ENCODE peak calls at places on chromosomes 3 and 15, in eight cellular contexts. P is tibial artery, Y is heart left ventricle, R is neuronal stem cell, Q is SK-N-SH, J is tibial nerve, C is BE2C, Z is mesenchymal stem cell. U is an unnamed sample.

GRCh38 chr3:114152519-114153151 is 26.2 kb downstream of the DRD3 start:
- DNase-seq in Q (peak; percentile 87), J (peak; percentile 64), R (peak; percentile 64), P (peak; percentile 84), Z (peak; percentile 69), Y (peak; percentile 82), C (peak; percentile 88), U (peak; percentile 89)

GRCh38 chr15:72516734-72517133 is 42.6 kb downstream of the ARIH1 start:
- DNase-seq in C (no peak), J (no peak), Y (no peak), Q (no peak), Z (no peak), R (no peak), P (no peak), U (no peak)

GRCh38 chr3:195073866-195074860 is 196.8 kb downstream of the XXYLT1 start:
- DNase-seq in Z (no peak), Y (peak; percentile 2), C (peak; percentile 2), P (peak; percentile 45), Q (no peak), R (no peak), J (no peak), U (no peak)

GRCh38 chr3:39208463-39209055 is 16.2 kb upstream of the XIRP1 start:
- DNase-seq in Y (peak; percentile 65), J (no peak), P (no peak), Z (peak; percentile 66), C (peak; percentile 24), Q (peak; percentile 38), R (peak; percentile 14), U (peak; percentile 38)

GRCh38 chr3:33074217-33075067 is 22.5 kb downstream of the GLB1 start:
- DNase-seq in R (peak; percentile 56), P (no peak), Q (peak; percentile 79), Y (peak; percentile 41), J (no peak), C (peak; percentile 61), Z (peak; percentile 68), U (no peak)

GRCh38 chr15:100588638-100589242 is 13.2 kb downstream of the LINS1 start:
- DNase-seq in Z (peak; percentile 9), J (no peak), R (no peak), C (no peak), Q (no peak), Y (no peak), P (no peak), U (no peak)

GRCh38 chr3:47867451-47868017 is 64.6 kb downstream of the DHX30 start:
- DNase-seq in R (no peak), P (no peak), Z (no peak), Q (no peak), C (no peak), J (no peak), Y (no peak), U (no peak)

GRCh38 chr3:185766645-185767323 is 58.1 kb downstream of the IGF2BP2 start:
- DNase-seq in P (no peak), J (no peak), Y (no peak), C (no peak), Z (no peak), R (no peak), Q (no peak), U (no peak)

GRCh38 chr15:35991386-35991785 is 445.4 kb upstream of the DPH6 start:
- DNase-seq in Z (no peak), Q (no peak), J (no peak), C (no peak), Y (no peak), P (no peak), R (no peak), U (no peak)

GRCh38 chr3:99962703-99963102 is 145.0 kb downstream of the CMSS1 start:
- DNase-seq in R (no peak), Z (peak; percentile 78), C (no peak), Y (no peak), J (no peak), Q (no peak), P (no peak), U (no peak)

GRCh38 chr3:48897401-48898376 is 993 bp downstream of the SLC25A20 start:
- DNase-seq in P (no peak), R (no peak), J (no peak), Y (no peak), Z (peak; percentile 61), C (no peak), Q (no peak), U (no peak)

GRCh38 chr3:128998532-128998931 is 2.6 kb upstream of the EFCC1 start:
- DNase-seq in Z (peak; percentile 43), Q (no peak), R (no peak), Y (no peak), C (no peak), J (no peak), P (no peak), U (no peak)

GRCh38 chr15:56241374-56242085 is 2.1 kb downstream of the RFX7 start:
- DNase-seq in R (no peak), Q (no peak), C (no peak), Y (no peak), J (no peak), P (no peak), Z (no peak), U (no peak)

GRCh38 chr15:39621210-39621609 is 40.3 kb downstream of the THBS1 start:
- DNase-seq in C (no peak), R (no peak), Z (no peak), Y (no peak), Q (no peak), P (no peak), J (no peak), U (no peak)

GRCh38 chr3:125129512-125129962 is 73.7 kb upstream of the HEG1 start:
- DNase-seq in Q (no peak), J (no peak), Y (peak; percentile 23), Z (peak; percentile 99), P (peak; percentile 86), C (peak; percentile 62), R (no peak), U (no peak)

GRCh38 chr3:127750226-127751031 is 71.9 kb downstream of the MGLL start:
- DNase-seq in Y (no peak), P (no peak), R (no peak), Z (peak; percentile 86), C (peak; percentile 33), J (no peak), Q (peak; percentile 52), U (no peak)
- H3K4me1 ChIP-seq in Y (peaks cover 32% of the 10 kb centered on the region), P (peaks cover 49% of the 10 kb centered on the region), R (peaks cover 20% of the 10 kb centered on the region), Z (peaks cover 51% of the 10 kb centered on the region), C (peaks cover 7% of the 10 kb centered on the region), J (peaks cover 76% of the 10 kb centered on the region), Q (peaks cover 31% of the 10 kb centered on the region), U (no peaks in the 10 kb centered on the region)

GRCh38 chr3:157122116-157122515 is 37.8 kb downstream of the CCNL1 start:
- DNase-seq in Y (no peak), C (no peak), Q (no peak), P (no peak), Z (peak; percentile 89), J (no peak), R (no peak), U (no peak)
- H3K4me1 ChIP-seq in Y (no peaks in the 10 kb centered on the region), C (no peaks in the 10 kb centered on the region), Q (peaks cover 30% of the 10 kb centered on the region), P (no peaks in the 10 kb centered on the region), Z (peaks cover 5% of the 10 kb centered on the region), J (peaks cover 9% of the 10 kb centered on the region), R (peaks cover 2% of the 10 kb centered on the region), U (peaks cover 4% of the 10 kb centered on the region)

GRCh38 chr15:57363661-57364060 is 12.6 kb upstream of the CGNL1 start:
- DNase-seq in Q (no peak), C (no peak), Z (no peak), J (no peak), R (no peak), P (no peak), Y (no peak), U (no peak)
- H3K4me1 ChIP-seq in Q (no peaks in the 10 kb centered on the region), C (no peaks in the 10 kb centered on the region), Z (peaks cover 2% of the 10 kb centered on the region), J (peaks cover 5% of the 10 kb centered on the region), R (no peaks in the 10 kb centered on the region), P (no peaks in the 10 kb centered on the region), Y (no peaks in the 10 kb centered on the region), U (no peaks in the 10 kb centered on the region)

GRCh38 chr15:99441871-99442267 is 123.9 kb upstream of the MEF2A start:
- DNase-seq in Y (peak; percentile 5), Q (peak; percentile 19), J (no peak), R (no peak), P (peak; percentile 62), Z (no peak), C (no peak), U (no peak)
- H3K4me1 ChIP-seq in Y (peaks cover 48% of the 10 kb centered on the region), Q (peaks cover 18% of the 10 kb centered on the region), J (peaks cover 54% of the 10 kb centered on the region), R (peaks cover 16% of the 10 kb centered on the region), P (peaks cover 53% of the 10 kb centered on the region), Z (peaks cover 40% of the 10 kb centered on the region), C (no peaks in the 10 kb centered on the region), U (peaks cover 48% of the 10 kb centered on the region)

GRCh38 chr3:45599984-45600650 is 5.6 kb downstream of the LIMD1 start:
- DNase-seq in J (no peak), C (no peak), R (no peak), Q (no peak), Z (no peak), Y (no peak), P (no peak), U (no peak)

GRCh38 chr3:45599424-45599886 is 4.9 kb downstream of the LIMD1 start:
- DNase-seq in Q (no peak), Y (peak; percentile 55), Z (no peak), J (no peak), C (no peak), P (peak; percentile 79), R (no peak), U (no peak)

GRCh38 chr3:45604066-45604465 is 9.5 kb downstream of the LIMD1 start:
- DNase-seq in Q (no peak), R (no peak), Z (no peak), Y (no peak), P (no peak), C (no peak), J (no peak), U (no peak)

GRCh38 chr3:45603226-45603625 is 8.7 kb downstream of the LIMD1 start:
- DNase-seq in C (no peak), P (no peak), R (no peak), Y (no peak), Q (peak; percentile 32), Z (no peak), J (no peak), U (no peak)

DNA sequence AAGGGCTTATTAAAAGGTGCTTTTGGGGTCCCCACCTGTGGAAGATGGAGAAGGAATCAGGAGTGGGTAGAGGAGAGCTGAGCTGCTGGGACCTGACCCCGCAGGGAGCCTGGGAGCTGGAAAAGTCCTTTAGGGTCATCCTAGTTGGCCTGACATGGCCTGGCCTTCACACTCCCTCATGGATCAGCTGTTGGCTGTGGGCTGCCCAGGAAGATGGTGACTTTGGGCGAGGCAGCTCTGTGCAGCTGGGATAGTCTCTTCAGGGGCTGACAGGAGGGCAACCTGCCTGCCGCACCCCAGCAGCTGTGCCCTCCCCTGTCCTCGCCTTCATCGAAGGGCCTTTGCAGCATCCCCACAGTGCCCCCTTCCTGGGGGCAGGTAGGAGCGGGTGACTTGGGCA is 6.6 kb downstream of the LIMD1 start:
- DNase-seq in R (no peak), Y (no peak), J (no peak), Z (no peak), P (no peak), C (no peak), Q (no peak), U (no peak)
- H3K4me1 ChIP-seq in R (peaks cover 6% of the 10 kb centered on the region), Y (peaks cover 42% of the 10 kb centered on the region), J (peaks cover 91% of the 10 kb centered on the region), Z (peaks cover 37% of the 10 kb centered on the region), P (peaks cover 97% of the 10 kb centered on the region), C (no peaks in the 10 kb centered on the region), Q (peaks cover 7% of the 10 kb centered on the region), U (peaks cover 38% of the 10 kb centered on the region)

U was measured in CD8-positive, alpha-beta memory T cell.